ENCODE peak calls at places on chromosomes 5 and 9, in six cellular contexts. V, W, P, Z, E and D are unnamed samples.

GRCh38 chr9:84397151-84397728 is 56.7 kb upstream of the SLC28A3 start:
- DNase-seq in W (peak), V (peak), P (peak), Z (peak), E (peak), D (peak)

GRCh38 chr9:1869843-1870242 is 145.3 kb upstream of the SMARCA2 start:
- DNase-seq in Z (peak), V (peak), E (no peak), W (peak), P (no peak), D (peak)

GRCh38 chr5:126656397-126657007 is 55.8 kb downstream of the PHAX start:
- DNase-seq in V (peak), E (no peak), W (no peak), Z (peak), P (peak), D (no peak)

GRCh38 chr5:170097934-170098333 is 7.8 kb upstream of the FOXI1 start:
- DNase-seq in E (no peak), W (no peak), Z (peak), P (peak), V (no peak), D (no peak)

GRCh38 chr5:120152472-120152871 is 311.6 kb upstream of the PRR16 start:
- DNase-seq in E (no peak), Z (no peak), P (peak), V (no peak), W (no peak), D (no peak)

GRCh38 chr9:132494857-132495256 is 84.8 kb downstream of the CFAP77 start:
- DNase-seq in Z (no peak), E (no peak), V (no peak), W (no peak), P (no peak), D (no peak)

GRCh38 chr9:123033864-123034598 is 564 bp downstream of the GPR21 start:
- DNase-seq in P (no peak), W (no peak), Z (no peak), V (no peak), E (no peak), D (no peak)

GRCh38 chr5:35856186-35857003 is at the start of gene IL7R:
- DNase-seq in P (peak), Z (no peak), W (no peak), E (no peak), V (no peak), D (no peak)

GRCh38 chr9:123174079-123174478 is 94.3 kb downstream of the STRBP start:
- DNase-seq in P (no peak), V (no peak), Z (no peak), W (no peak), E (no peak), D (no peak)

GRCh38 chr9:125829743-125830142 is 82.6 kb downstream of the PBX3 start:
- DNase-seq in E (peak), V (no peak), Z (no peak), W (no peak), P (peak), D (no peak)

GRCh38 chr5:120055858-120056257 is 408.2 kb upstream of the PRR16 start:
- DNase-seq in V (peak), Z (no peak), E (no peak), P (peak), W (no peak), D (no peak)

GRCh38 chr9:134592819-134593200 is 48.8 kb upstream of the COL5A1 start:
- DNase-seq in V (no peak), P (no peak), W (no peak), E (no peak), Z (no peak), D (no peak)

GRCh38 chr9:134595014-134595413 is 46.6 kb upstream of the COL5A1 start:
- DNase-seq in P (no peak), E (no peak), V (no peak), W (no peak), Z (no peak), D (no peak)

GRCh38 chr9:134593756-134594375 is 47.7 kb upstream of the COL5A1 start:
- DNase-seq in Z (no peak), W (no peak), E (no peak), V (no peak), P (no peak), D (no peak)

GRCh38 chr9:134593286-134593685 is 48.3 kb upstream of the COL5A1 start:
- DNase-seq in W (no peak), Z (no peak), P (no peak), V (no peak), E (no peak), D (no peak)

GRCh38 chr9:134594376-134594941 is 47.1 kb upstream of the COL5A1 start:
- DNase-seq in W (no peak), V (no peak), Z (no peak), E (no peak), P (no peak), D (no peak)
- TF ChIP-seq EZH2 in W (no peak), V (no peak), Z (no peak), E (no peak), P (no peak), D (no peak)

GRCh38 chr5:124706729-124707361 is 39.6 kb downstream of the ZNF608 start:
- DNase-seq in Z (peak), V (no peak), E (no peak), W (no peak), P (no peak), D (no peak)
- H3K4me3 ChIP-seq in Z (no peak), V (no peak), E (peak), W (no peak), P (no peak), D (no peak)

DNA sequence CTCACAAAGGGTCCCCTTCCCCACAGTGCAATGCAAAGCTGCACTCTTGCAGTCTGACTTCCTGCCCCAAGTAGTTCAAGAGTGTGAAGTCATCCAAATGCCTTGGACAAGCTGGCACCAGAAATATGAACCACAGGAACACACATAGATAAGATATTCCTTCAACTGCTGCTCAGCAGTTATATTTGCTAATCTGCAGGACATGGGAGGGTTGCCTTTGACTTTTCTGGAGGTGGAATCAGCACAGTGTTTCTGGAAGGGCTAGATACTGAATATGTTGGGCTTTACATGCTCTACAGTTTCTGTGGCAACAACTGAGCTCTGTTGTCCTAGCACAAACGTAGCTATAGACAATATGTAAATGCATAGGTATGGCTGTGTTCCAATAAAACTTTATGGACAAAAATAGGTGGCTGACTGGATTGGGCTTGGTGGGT is 96.7 kb upstream of the PCA3 start:
- DNase-seq in W (no peak), V (no peak), Z (no peak), P (peak), E (no peak), D (no peak)
- TF ChIP-seq POLR2AphosphoS5 in W (no peak), V (no peak), Z (no peak), P (peak), E (no peak), D (no peak)

GRCh38 chr5:22970956-22971618 is 117.9 kb upstream of the CDH12 start:
- DNase-seq in E (no peak), W (no peak), V (no peak), P (no peak), Z (no peak), D (no peak)

GRCh38 chr5:22965960-22966359 is 112.8 kb upstream of the CDH12 start:
- DNase-seq in E (peak), V (no peak), P (no peak), W (no peak), Z (no peak), D (no peak)

DNA sequence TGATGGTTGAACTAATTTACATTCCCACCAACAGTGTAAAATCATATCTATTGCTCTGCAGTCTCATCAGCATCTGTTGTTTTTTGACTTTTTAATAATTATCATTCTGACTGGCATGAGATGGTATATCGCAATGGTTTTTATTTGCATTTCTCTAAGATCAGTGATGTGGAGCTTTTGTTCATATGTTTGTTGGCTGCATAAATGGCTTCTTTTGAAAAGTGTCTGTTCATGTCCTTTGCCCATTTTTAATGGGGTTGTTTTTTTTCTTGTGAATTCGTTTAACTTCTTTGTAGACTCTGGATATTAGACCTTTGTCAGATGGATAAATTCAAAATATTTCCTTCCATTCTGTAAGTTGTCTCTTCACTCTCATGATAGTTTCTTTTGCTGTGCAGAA is 115.2 kb upstream of the CDH12 start:
- DNase-seq in V (no peak), W (no peak), E (no peak), P (no peak), Z (no peak), D (no peak)
- TF ChIP-seq EZH2 in V (no peak), W (no peak), E (no peak), P (no peak), Z (no peak), D (no peak)

DNA sequence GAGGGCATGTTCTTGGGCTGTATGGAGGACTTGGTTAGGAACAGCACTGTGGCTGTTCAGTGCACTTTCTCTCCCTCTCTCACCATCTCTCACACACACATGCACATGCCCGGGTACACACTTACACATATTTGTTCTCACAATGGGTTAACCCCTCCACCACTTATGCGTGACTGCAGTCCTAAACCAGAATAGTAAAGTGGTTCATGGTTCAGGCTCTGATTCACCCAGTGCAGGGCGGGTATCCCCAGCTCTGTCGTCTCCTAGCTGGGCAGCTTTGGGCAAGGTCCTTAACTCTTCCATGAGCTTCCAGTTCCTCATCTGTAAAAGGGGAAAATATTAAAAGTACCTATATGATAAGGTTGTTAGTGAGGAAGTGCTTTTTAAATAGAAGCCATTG is 45.3 kb upstream of the GALNT10 start:
- DNase-seq in W (no peak), P (no peak), Z (no peak), V (no peak), E (no peak), D (no peak)
- H3K4me3 ChIP-seq in W (no peak), P (no peak), Z (no peak), V (no peak), E (no peak), D (no peak)

GRCh38 chr9:15724006-15724405 is 171.2 kb downstream of the CCDC171 start:
- DNase-seq in Z (no peak), E (no peak), V (no peak), P (no peak), W (no peak), D (no peak)
- TF ChIP-seq POLR2AphosphoS5 in Z (no peak), E (no peak), V (no peak), P (no peak), W (no peak), D (no peak)

DNA sequence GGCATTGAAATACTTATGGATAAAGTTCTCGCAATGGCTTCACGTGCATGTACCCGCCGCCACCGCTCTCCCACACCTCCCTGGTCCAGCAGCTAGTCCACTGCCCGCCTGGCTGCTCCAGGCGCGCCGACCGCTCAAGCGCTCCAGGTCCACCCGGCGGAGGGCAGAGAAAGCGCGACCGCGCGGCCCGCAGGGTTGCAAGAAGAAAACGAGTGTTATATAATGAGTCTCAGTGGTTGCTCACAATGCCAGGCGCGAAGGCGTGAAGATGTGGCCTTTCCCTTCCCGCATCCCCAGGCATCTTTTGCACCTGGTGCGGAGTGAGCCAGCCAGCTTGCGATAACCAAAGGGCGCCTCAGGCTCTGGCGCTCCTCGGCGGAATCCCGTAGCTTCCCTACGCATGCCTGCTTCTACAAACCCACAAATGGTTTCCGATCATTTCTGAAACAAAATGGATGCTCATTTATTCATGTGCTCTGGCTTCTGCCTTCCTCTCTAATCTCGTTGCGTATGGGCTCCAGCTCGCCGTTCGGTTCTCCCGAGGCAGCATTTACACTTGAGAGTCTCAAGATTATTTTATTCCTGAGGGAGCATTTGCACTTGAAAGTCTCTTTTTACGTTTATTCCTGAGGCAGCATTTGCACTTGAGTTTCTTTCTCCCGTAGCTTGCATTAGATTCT is 25.7 kb downstream of the CDKN2A start:
- DNase-seq in V (no peak), Z (peak), P (peak), E (no peak), W (no peak), D (no peak)
- TF ChIP-seq EZH2 in V (no peak), Z (peak), P (peak), E (no peak), W (peak), D (no peak)

GRCh38 chr9:129891519-129891918 is 56.3 kb downstream of the USP20 start:
- DNase-seq in W (no peak), P (no peak), Z (no peak), V (no peak), E (no peak), D (no peak)
- H3K4me3 ChIP-seq in W (no peak), P (no peak), Z (peak), V (no peak), E (peak), D (peak)